ENCODE peak calls at places on chromosome 20, in six cellular contexts. O, Y, T, P, Q and I are unnamed samples.

GRCh38 chr20:23115823-23116222 is 29.7 kb upstream of the CD93 start:
- DNase-seq in Y (no peak), O (no peak), T (no peak), P (no peak), Q (no peak), I (no peak)

GRCh38 chr20:47960769-47961525 is 175.7 kb upstream of the SULF2 start:
- DNase-seq in P (no peak), Q (no peak), T (no peak), Y (no peak), O (no peak), I (no peak)

GRCh38 chr20:20373046-20373706 is 5.3 kb downstream of the INSM1 start:
- DNase-seq in T (no peak), Y (no peak), P (peak; percentile 50), O (no peak), Q (peak; percentile 49), I (peak; percentile 53)

GRCh38 chr20:6767536-6768227 is at the start of gene BMP2:
- DNase-seq in Y (no peak), T (peak; percentile 16), P (no peak), Q (no peak), O (peak; percentile 25), I (no peak)

GRCh38 chr20:3749689-3750639 is 17.5 kb downstream of the HSPA12B start:
- DNase-seq in P (no peak), Q (no peak), Y (no peak), T (no peak), O (no peak), I (no peak)

GRCh38 chr20:43960231-43960630 is 45.6 kb downstream of the TOX2 start:
- DNase-seq in Q (no peak), T (no peak), O (no peak), P (no peak), Y (no peak), I (no peak)

GRCh38 chr20:15702161-15702560 is 871.1 kb downstream of the KIF16B start:
- DNase-seq in Y (no peak), Q (peak; percentile 4), P (no peak), T (no peak), O (no peak), I (peak; percentile 10)

GRCh38 chr20:17498641-17499040 is 32.5 kb downstream of the BFSP1 start:
- DNase-seq in Q (no peak), T (no peak), P (no peak), Y (no peak), O (no peak), I (no peak)

GRCh38 chr20:58366016-58366415 is 23.0 kb upstream of the VAPB start:
- DNase-seq in O (no peak), Y (no peak), P (no peak), T (no peak), Q (no peak), I (no peak)

GRCh38 chr20:43681991-43682410 is 15.1 kb downstream of the MYBL2 start:
- DNase-seq in T (no peak), O (no peak), Q (no peak), P (peak; percentile 43), Y (no peak), I (no peak)

GRCh38 chr20:1822564-1823420 is 72.4 kb upstream of the SIRPA start:
- DNase-seq in Y (no peak), P (no peak), T (no peak), Q (no peak), O (no peak), I (peak; percentile 70)

GRCh38 chr20:61930776-61931475 is 134.8 kb downstream of the TAF4 start:
- DNase-seq in O (peak; percentile 6), T (no peak), P (no peak), Y (no peak), Q (no peak), I (no peak)

GRCh38 chr20:4666001-4666470 is 55.7 kb upstream of the PRND start:
- DNase-seq in Y (no peak), O (no peak), T (no peak), Q (peak; percentile 34), P (no peak), I (peak; percentile 89)

GRCh38 chr20:38127011-38127621 is 38.0 kb downstream of the TGM2 start:
- DNase-seq in T (no peak), P (no peak), O (peak; percentile 36), Q (peak; percentile 36), Y (no peak), I (peak; percentile 85)

GRCh38 chr20:38196592-38196991 is 31.5 kb upstream of the TGM2 start:
- DNase-seq in T (no peak), Y (no peak), Q (peak; percentile 87), P (no peak), O (peak; percentile 53), I (peak; percentile 84)

GRCh38 chr20:10842116-10842515 is 168.3 kb upstream of the JAG1 start:
- DNase-seq in P (no peak), T (no peak), Q (peak; percentile 64), O (no peak), Y (no peak), I (no peak)

GRCh38 chr20:18984238-18985200 is 170.9 kb downstream of the SCP2D1 start:
- DNase-seq in T (no peak), Y (no peak), Q (no peak), P (no peak), O (no peak), I (no peak)

GRCh38 chr20:21117521-21117920 is 8.4 kb upstream of the KIZ start:
- DNase-seq in Y (no peak), O (no peak), T (no peak), P (no peak), Q (no peak), I (no peak)

GRCh38 chr20:13008761-13009681 is at the start of gene SPTLC3:
- DNase-seq in T (peak; percentile 65), O (no peak), Q (peak; percentile 38), Y (no peak), P (no peak), I (no peak)

GRCh38 chr20:53621482-53622246 is 28.0 kb upstream of the ZNF217 start:
- DNase-seq in Y (no peak), P (peak; percentile 53), Q (peak; percentile 63), O (peak; percentile 56), T (peak; percentile 40), I (peak; percentile 94)

GRCh38 chr20:35232575-35232974 is 6.1 kb downstream of the MMP24 start:
- DNase-seq in Q (peak; percentile 23), P (peak; percentile 84), T (no peak), O (no peak), Y (no peak), I (peak; percentile 80)

GRCh38 chr20:64114356-64114971 is 7.1 kb upstream of the NPBWR2 start:
- DNase-seq in P (no peak), Y (no peak), Q (no peak), O (no peak), T (no peak), I (no peak)

GRCh38 chr20:61757678-61758555 is 307.8 kb downstream of the TAF4 start:
- DNase-seq in O (no peak), Q (peak; percentile 25), P (no peak), Y (no peak), T (no peak), I (peak; percentile 25)

GRCh38 chr20:25018425-25018824 is 25.9 kb upstream of the APMAP start:
- DNase-seq in Y (no peak), Q (no peak), P (no peak), T (no peak), O (no peak), I (no peak)

GRCh38 chr20:11888648-11889047 is 29.0 kb upstream of the BTBD3 start:
- DNase-seq in O (no peak), Q (no peak), T (no peak), P (no peak), Y (no peak), I (no peak)

GRCh38 chr20:58652606-58653303 is 1.7 kb downstream of the STX16 start:
- DNase-seq in T (no peak), Y (no peak), P (no peak), O (no peak), Q (no peak), I (no peak)

GRCh38 chr20:25355866-25356265 is 34.8 kb downstream of the ABHD12 start:
- DNase-seq in P (no peak), O (no peak), Q (no peak), Y (no peak), T (no peak), I (no peak)

GRCh38 chr20:46400253-46400652 is 6.2 kb downstream of the ELMO2 start:
- DNase-seq in Y (no peak), Q (peak; percentile 54), T (no peak), O (peak; percentile 60), P (peak; percentile 83), I (peak; percentile 76)

GRCh38 chr20:36847009-36847709 is 28.8 kb upstream of the TLDC2 start:
- DNase-seq in Y (no peak), P (peak; percentile 95), T (peak; percentile 50), Q (peak; percentile 92), O (peak; percentile 73), I (peak; percentile 92)

GRCh38 chr20:50381771-50382593 is 128.2 kb upstream of the PTPN1 start:
- DNase-seq in T (no peak), P (no peak), O (no peak), Q (no peak), Y (no peak), I (no peak)

GRCh38 chr20:51412333-51412761 is 130.2 kb downstream of the NFATC2 start:
- DNase-seq in P (peak; percentile 62), O (peak; percentile 26), Q (no peak), T (no peak), Y (no peak), I (no peak)

GRCh38 chr20:17589161-17589834 is 19.4 kb downstream of the DSTN start:
- DNase-seq in Y (no peak), O (no peak), P (peak; percentile 49), T (no peak), Q (no peak), I (peak; percentile 29)